ENCODE peak calls at places on chromosomes 6 and 20, in seven cellular contexts. One of them, this sample, is unnamed.
A peak's percentile ranks its signal among the peaks of the same experiment; 100 is the strongest.

GRCh38 chr6:12182676-12183075 is 107.5 kb upstream of the EDN1 start:
- DNase-seq in GM13976: no peak
- DNase-seq in activated T-helper 2 cell treated with anti-CD3 and anti-CD28 coated beads, Interferon-gamma antibody, Interleukin-2, Interleukin-4, amounts not matched to agents 10 μg/mL and 5 μg/mL and 100 μg/mL, durations not matched to agents 14 hours and 24 hours and 36 hours: no peak
- DNase-seq in MV-4-11: no peak
- DNase-seq in fibroblast of mammary gland: peak; percentile 30
- DNase-seq in heart left ventricle: no peak
- DNase-seq in K562: no peak
- DNase-seq in this sample: no peak

GRCh38 chr6:70806086-70806485 is 138.4 kb downstream of the SMAP1 start:
- DNase-seq in K562: no peak
- DNase-seq in activated T-helper 2 cell treated with anti-CD3 and anti-CD28 coated beads, Interferon-gamma antibody, Interleukin-2, Interleukin-4, amounts not matched to agents 10 μg/mL and 5 μg/mL and 100 μg/mL, durations not matched to agents 14 hours and 24 hours and 36 hours: no peak
- DNase-seq in MV-4-11: no peak
- DNase-seq in GM13976: no peak
- DNase-seq in fibroblast of mammary gland: no peak
- DNase-seq in heart left ventricle: no peak
- DNase-seq in this sample: no peak

GRCh38 chr6:137588472-137588871 is 94.3 kb upstream of the OLIG3 start:
- DNase-seq in heart left ventricle: no peak
- DNase-seq in K562: no peak
- DNase-seq in GM13976: no peak
- DNase-seq in MV-4-11: no peak
- DNase-seq in fibroblast of mammary gland: no peak
- DNase-seq in activated T-helper 2 cell treated with anti-CD3 and anti-CD28 coated beads, Interferon-gamma antibody, Interleukin-2, Interleukin-4, amounts not matched to agents 10 μg/mL and 5 μg/mL and 100 μg/mL, durations not matched to agents 14 hours and 24 hours and 36 hours: no peak
- DNase-seq in this sample: no peak

GRCh38 chr6:12570461-12571030 is 146.0 kb upstream of the PHACTR1 start:
- DNase-seq in K562: no peak
- DNase-seq in MV-4-11: no peak
- DNase-seq in activated T-helper 2 cell treated with anti-CD3 and anti-CD28 coated beads, Interferon-gamma antibody, Interleukin-2, Interleukin-4, amounts not matched to agents 10 μg/mL and 5 μg/mL and 100 μg/mL, durations not matched to agents 14 hours and 24 hours and 36 hours: no peak
- DNase-seq in heart left ventricle: no peak
- DNase-seq in fibroblast of mammary gland: peak; percentile 36
- DNase-seq in GM13976: no peak
- DNase-seq in this sample: no peak

GRCh38 chr20:4332466-4332865 is 317.1 kb upstream of the RNF24 start:
- DNase-seq in GM13976: no peak
- DNase-seq in K562: no peak
- DNase-seq in MV-4-11: no peak
- DNase-seq in fibroblast of mammary gland: no peak
- DNase-seq in activated T-helper 2 cell treated with anti-CD3 and anti-CD28 coated beads, Interferon-gamma antibody, Interleukin-2, Interleukin-4, amounts not matched to agents 10 μg/mL and 5 μg/mL and 100 μg/mL, durations not matched to agents 14 hours and 24 hours and 36 hours: no peak
- DNase-seq in heart left ventricle: no peak
- DNase-seq in this sample: no peak

GRCh38 chr6:135995160-135995898 is 143.8 kb downstream of the PDE7B start:
- DNase-seq in activated T-helper 2 cell treated with anti-CD3 and anti-CD28 coated beads, Interferon-gamma antibody, Interleukin-2, Interleukin-4, amounts not matched to agents 10 μg/mL and 5 μg/mL and 100 μg/mL, durations not matched to agents 14 hours and 24 hours and 36 hours: no peak
- DNase-seq in GM13976: no peak
- DNase-seq in MV-4-11: peak; percentile 90
- DNase-seq in heart left ventricle: no peak
- DNase-seq in fibroblast of mammary gland: peak; percentile 95
- DNase-seq in K562: no peak
- DNase-seq in this sample: no peak

GRCh38 chr6:98942263-98942803 is 5.4 kb downstream of the FBXL4 start:
- DNase-seq in MV-4-11: no peak
- DNase-seq in activated T-helper 2 cell treated with anti-CD3 and anti-CD28 coated beads, Interferon-gamma antibody, Interleukin-2, Interleukin-4, amounts not matched to agents 10 μg/mL and 5 μg/mL and 100 μg/mL, durations not matched to agents 14 hours and 24 hours and 36 hours: no peak
- DNase-seq in GM13976: no peak
- DNase-seq in K562: no peak
- DNase-seq in heart left ventricle: no peak
- DNase-seq in fibroblast of mammary gland: no peak
- DNase-seq in this sample: no peak

GRCh38 chr20:25750765-25751696 is 54.4 kb upstream of the ZNF337 start:
- DNase-seq in MV-4-11: no peak
- DNase-seq in fibroblast of mammary gland: peak; percentile 45
- DNase-seq in activated T-helper 2 cell treated with anti-CD3 and anti-CD28 coated beads, Interferon-gamma antibody, Interleukin-2, Interleukin-4, amounts not matched to agents 10 μg/mL and 5 μg/mL and 100 μg/mL, durations not matched to agents 14 hours and 24 hours and 36 hours: peak; percentile 39
- DNase-seq in GM13976: peak; percentile 84
- DNase-seq in heart left ventricle: peak; percentile 83
- DNase-seq in K562: peak; percentile 75
- DNase-seq in this sample: peak; percentile 14

GRCh38 chr20:9478801-9479200 is 35.6 kb upstream of the LAMP5 start:
- DNase-seq in heart left ventricle: no peak
- DNase-seq in GM13976: no peak
- DNase-seq in K562: no peak
- DNase-seq in MV-4-11: no peak
- DNase-seq in fibroblast of mammary gland: no peak
- DNase-seq in activated T-helper 2 cell treated with anti-CD3 and anti-CD28 coated beads, Interferon-gamma antibody, Interleukin-2, Interleukin-4, amounts not matched to agents 10 μg/mL and 5 μg/mL and 100 μg/mL, durations not matched to agents 14 hours and 24 hours and 36 hours: no peak
- DNase-seq in this sample: no peak

GRCh38 chr20:17594443-17594842 is 24.6 kb downstream of the DSTN start:
- DNase-seq in MV-4-11: no peak
- DNase-seq in fibroblast of mammary gland: peak; percentile 50
- DNase-seq in heart left ventricle: no peak
- DNase-seq in activated T-helper 2 cell treated with anti-CD3 and anti-CD28 coated beads, Interferon-gamma antibody, Interleukin-2, Interleukin-4, amounts not matched to agents 10 μg/mL and 5 μg/mL and 100 μg/mL, durations not matched to agents 14 hours and 24 hours and 36 hours: no peak
- DNase-seq in K562: no peak
- DNase-seq in GM13976: no peak
- DNase-seq in this sample: no peak

GRCh38 chr6:83307849-83308248 is 114.7 kb downstream of the RWDD2A start:
- DNase-seq in heart left ventricle: no peak
- DNase-seq in MV-4-11: no peak
- DNase-seq in GM13976: no peak
- DNase-seq in K562: no peak
- DNase-seq in fibroblast of mammary gland: no peak
- DNase-seq in activated T-helper 2 cell treated with anti-CD3 and anti-CD28 coated beads, Interferon-gamma antibody, Interleukin-2, Interleukin-4, amounts not matched to agents 10 μg/mL and 5 μg/mL and 100 μg/mL, durations not matched to agents 14 hours and 24 hours and 36 hours: no peak
- DNase-seq in this sample: no peak

GRCh38 chr20:56893206-56893605 is 264.1 kb downstream of the TFAP2C start:
- DNase-seq in heart left ventricle: no peak
- DNase-seq in activated T-helper 2 cell treated with anti-CD3 and anti-CD28 coated beads, Interferon-gamma antibody, Interleukin-2, Interleukin-4, amounts not matched to agents 10 μg/mL and 5 μg/mL and 100 μg/mL, durations not matched to agents 14 hours and 24 hours and 36 hours: peak; percentile 9
- DNase-seq in K562: peak; percentile 15
- DNase-seq in fibroblast of mammary gland: no peak
- DNase-seq in GM13976: no peak
- DNase-seq in MV-4-11: no peak
- DNase-seq in this sample: no peak

GRCh38 chr6:81766482-81767069 is 14.1 kb upstream of the TENT5A start:
- DNase-seq in GM13976: no peak
- DNase-seq in MV-4-11: peak; percentile 86
- DNase-seq in K562: no peak
- DNase-seq in activated T-helper 2 cell treated with anti-CD3 and anti-CD28 coated beads, Interferon-gamma antibody, Interleukin-2, Interleukin-4, amounts not matched to agents 10 μg/mL and 5 μg/mL and 100 μg/mL, durations not matched to agents 14 hours and 24 hours and 36 hours: no peak
- DNase-seq in heart left ventricle: no peak
- DNase-seq in fibroblast of mammary gland: peak; percentile 97
- DNase-seq in this sample: no peak

GRCh38 chr6:88492824-88493223 is 326.7 kb upstream of the CNR1 start:
- DNase-seq in GM13976: no peak
- DNase-seq in fibroblast of mammary gland: peak; percentile 79
- DNase-seq in activated T-helper 2 cell treated with anti-CD3 and anti-CD28 coated beads, Interferon-gamma antibody, Interleukin-2, Interleukin-4, amounts not matched to agents 10 μg/mL and 5 μg/mL and 100 μg/mL, durations not matched to agents 14 hours and 24 hours and 36 hours: no peak
- DNase-seq in MV-4-11: peak; percentile 20
- DNase-seq in heart left ventricle: no peak
- DNase-seq in K562: peak; percentile 36
- DNase-seq in this sample: no peak

GRCh38 chr6:8299034-8299433 is 136.3 kb downstream of the SLC35B3 start:
- DNase-seq in activated T-helper 2 cell treated with anti-CD3 and anti-CD28 coated beads, Interferon-gamma antibody, Interleukin-2, Interleukin-4, amounts not matched to agents 10 μg/mL and 5 μg/mL and 100 μg/mL, durations not matched to agents 14 hours and 24 hours and 36 hours: no peak
- DNase-seq in MV-4-11: no peak
- DNase-seq in heart left ventricle: no peak
- DNase-seq in K562: no peak
- DNase-seq in fibroblast of mammary gland: no peak
- DNase-seq in GM13976: no peak
- DNase-seq in this sample: no peak

GRCh38 chr6:135667694-135668455 is 170.3 kb upstream of the AHI1 start:
- DNase-seq in activated T-helper 2 cell treated with anti-CD3 and anti-CD28 coated beads, Interferon-gamma antibody, Interleukin-2, Interleukin-4, amounts not matched to agents 10 μg/mL and 5 μg/mL and 100 μg/mL, durations not matched to agents 14 hours and 24 hours and 36 hours: no peak
- DNase-seq in MV-4-11: no peak
- DNase-seq in GM13976: no peak
- DNase-seq in K562: no peak
- DNase-seq in heart left ventricle: no peak
- DNase-seq in fibroblast of mammary gland: peak; percentile 52
- DNase-seq in this sample: no peak

GRCh38 chr6:151647871-151648639 is 154.2 kb downstream of the CCDC170 start:
- DNase-seq in activated T-helper 2 cell treated with anti-CD3 and anti-CD28 coated beads, Interferon-gamma antibody, Interleukin-2, Interleukin-4, amounts not matched to agents 10 μg/mL and 5 μg/mL and 100 μg/mL, durations not matched to agents 14 hours and 24 hours and 36 hours: no peak
- DNase-seq in fibroblast of mammary gland: no peak
- DNase-seq in GM13976: no peak
- DNase-seq in K562: peak; percentile 21
- DNase-seq in MV-4-11: no peak
- DNase-seq in heart left ventricle: no peak
- DNase-seq in this sample: no peak

GRCh38 chr6:37822851-37823682 is 3.5 kb downstream of the ZFAND3 start:
- DNase-seq in activated T-helper 2 cell treated with anti-CD3 and anti-CD28 coated beads, Interferon-gamma antibody, Interleukin-2, Interleukin-4, amounts not matched to agents 10 μg/mL and 5 μg/mL and 100 μg/mL, durations not matched to agents 14 hours and 24 hours and 36 hours: no peak
- DNase-seq in fibroblast of mammary gland: peak; percentile 49
- DNase-seq in K562: peak; percentile 44
- DNase-seq in MV-4-11: peak; percentile 19
- DNase-seq in heart left ventricle: no peak
- DNase-seq in GM13976: no peak
- DNase-seq in this sample: no peak